ENCODE peak calls at places on chromosomes 16 and 17, in seven cellular contexts. O, H, N, L, T, C and A are unnamed samples.

GRCh38 chr17:38333635-38334295 is 10.0 kb downstream of the GPR179 start:
- DNase-seq in O (no peak), H (peak), N (peak), L (peak), T (peak), C (no peak), A (peak)

GRCh38 chr16:89149386-89149785 is 22.2 kb upstream of the CDH15 start:
- DNase-seq in O (no peak), H (no peak), N (no peak), L (no peak), T (no peak), C (no peak), A (no peak)

GRCh38 chr17:14052886-14053615 is 16.3 kb upstream of the COX10 start:
- DNase-seq in O (no peak), H (no peak), N (no peak), L (no peak), T (no peak), C (no peak), A (no peak)

GRCh38 chr17:68437979-68438877 is 19.1 kb downstream of the WIPI1 start:
- DNase-seq in O (no peak), H (no peak), N (no peak), L (peak), T (no peak), C (no peak), A (peak)

GRCh38 chr17:75910699-75911098 is 6.0 kb upstream of the MRPL38 start:
- DNase-seq in O (no peak), H (no peak), N (no peak), L (no peak), T (no peak), C (no peak), A (peak)

GRCh38 chr17:51667722-51668083 is 407.4 kb downstream of the UTP18 start:
- DNase-seq in O (no peak), H (no peak), N (no peak), L (no peak), T (no peak), C (no peak), A (no peak)

GRCh38 chr17:40450175-40450574 is 6.9 kb downstream of the IGFBP4 start:
- DNase-seq in O (no peak), H (peak), N (no peak), L (peak), T (no peak), C (no peak), A (peak)

GRCh38 chr17:2192367-2193028 is 111.1 kb downstream of the SMG6 start:
- DNase-seq in O (peak), H (peak), N (peak), L (peak), T (no peak), C (no peak), A (no peak)

GRCh38 chr16:11613381-11614303 is 26.9 kb upstream of the LITAF start:
- DNase-seq in O (no peak), H (no peak), N (peak), L (peak), T (no peak), C (no peak), A (no peak)

GRCh38 chr16:78821335-78821734 is 721.9 kb downstream of the WWOX start:
- DNase-seq in O (no peak), H (no peak), N (no peak), L (no peak), T (no peak), C (no peak), A (no peak)